ENCODE peak calls at places on chromosomes 12 and 14, in seven cellular contexts. G is GM12878, Z is right lobe of liver, V is tibial nerve, J is A549, L is adrenal gland, U is ovary. A is an unnamed sample.

GRCh38 chr14:35532783-35533356 is 1.1 kb upstream of the INSM2 start:
- DNase-seq in V (no peak), U (no peak), Z (no peak), L (no peak), J (no peak), G (no peak), A (no peak)

GRCh38 chr12:68613209-68613904 is 2.7 kb downstream of the RAP1B start:
- DNase-seq in J (no peak), V (no peak), L (no peak), Z (no peak), U (no peak), G (no peak), A (no peak)

GRCh38 chr12:106149096-106149784 is 10.5 kb upstream of the NUAK1 start:
- DNase-seq in U (no peak), V (no peak), L (no peak), Z (no peak), J (peak; percentile 58), G (no peak), A (peak; percentile 37)

GRCh38 chr12:6430124-6430989 is 14.4 kb upstream of the CD27 start:
- DNase-seq in G (no peak), V (peak; percentile 84), U (peak; percentile 86), J (peak; percentile 93), L (peak; percentile 95), Z (peak; percentile 35), A (peak; percentile 96)

GRCh38 chr14:68806526-68807147 is 13.8 kb upstream of the ZFP36L1 start:
- DNase-seq in L (no peak), Z (no peak), J (no peak), U (no peak), V (no peak), G (no peak), A (no peak)

GRCh38 chr14:88551936-88552565 is 2.8 kb downstream of the PTPN21 start:
- DNase-seq in G (no peak), J (no peak), U (peak; percentile 39), L (no peak), V (no peak), Z (peak; percentile 66), A (no peak)

GRCh38 chr14:52078093-52078492 is 9.2 kb upstream of the NID2 start:
- DNase-seq in V (no peak), U (no peak), J (no peak), G (no peak), Z (no peak), L (no peak), A (no peak)

GRCh38 chr12:28568083-28568482 is 377.8 kb downstream of the CCDC91 start:
- DNase-seq in Z (no peak), L (no peak), G (no peak), U (no peak), V (no peak), J (peak; percentile 6), A (no peak)

GRCh38 chr12:47787596-47788319 is 14.7 kb downstream of the SLC48A1 start:
- DNase-seq in G (no peak), L (no peak), U (no peak), Z (no peak), J (no peak), V (no peak), A (no peak)

GRCh38 chr12:96054262-96054645 is 18.9 kb upstream of the LTA4H start:
- DNase-seq in G (no peak), U (no peak), J (no peak), Z (no peak), V (no peak), L (no peak), A (peak; percentile 91)

GRCh38 chr12:19539836-19540235 is 100.5 kb downstream of the AEBP2 start:
- DNase-seq in J (no peak), G (no peak), V (no peak), Z (no peak), L (no peak), U (no peak), A (no peak)

GRCh38 chr14:37411079-37411735 is 183.8 kb downstream of the FOXA1 start:
- DNase-seq in J (no peak), G (no peak), L (no peak), U (no peak), Z (no peak), V (no peak), A (no peak)

GRCh38 chr14:63654346-63654745 is 12.7 kb upstream of the WDR89 start:
- DNase-seq in L (no peak), Z (no peak), G (no peak), J (no peak), U (no peak), V (no peak), A (no peak)

GRCh38 chr12:15931590-15932053 is 20.5 kb downstream of the DERA start:
- DNase-seq in Z (no peak), U (no peak), G (peak; percentile 64), J (no peak), L (no peak), V (no peak), A (peak; percentile 46)

GRCh38 chr12:106919910-106920544 is 35.7 kb upstream of the TMEM263 start:
- DNase-seq in G (no peak), Z (no peak), U (no peak), L (no peak), J (peak; percentile 55), V (no peak), A (peak; percentile 68)

GRCh38 chr12:105334001-105334400 is 3.5 kb downstream of the C12orf75 start:
- DNase-seq in U (no peak), Z (no peak), G (no peak), V (no peak), J (no peak), L (no peak), A (no peak)

DNA sequence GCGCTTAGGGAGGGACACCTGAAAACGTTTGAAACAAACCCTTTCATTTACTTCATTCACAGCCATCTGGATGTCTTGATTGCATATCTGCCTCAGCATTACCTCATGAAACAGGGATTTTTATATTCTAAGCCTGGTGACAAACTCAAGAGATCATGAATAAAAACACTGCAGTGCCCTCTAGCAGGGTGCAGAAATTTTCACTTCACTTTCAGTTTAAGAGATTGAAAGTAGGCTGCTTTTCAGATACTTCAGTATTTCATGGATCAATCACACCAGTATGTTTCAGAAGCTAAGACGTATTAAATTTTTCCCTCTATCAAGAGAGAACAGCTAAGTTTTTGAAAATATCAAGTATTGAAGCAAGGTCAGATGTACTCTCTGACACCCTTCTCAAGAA is 467.8 kb downstream of the MDGA2 start:
- DNase-seq in V (no peak), G (no peak), U (no peak), J (no peak), Z (no peak), L (no peak), A (no peak)
- TF ChIP-seq CTCF in V (no peak), G (no peak), U (no peak), J (no peak), Z (peak; percentile 25), L (no peak), A (no peak)

GRCh38 chr14:100849432-100849831 is 23.5 kb downstream of the MEG3 start:
- DNase-seq in J (no peak), Z (no peak), L (no peak), G (no peak), V (no peak), U (no peak), A (no peak)
- TF ChIP-seq POLR2A in J (no peak), Z (no peak), L (no peak), G (no peak), V (no peak), U (no peak), A (no peak)

GRCh38 chr14:104885031-104885972 is 20.2 kb downstream of the CEP170B start:
- DNase-seq in V (no peak), G (no peak), J (no peak), L (no peak), U (peak; percentile 19), Z (peak; percentile 52), A (peak; percentile 29)
- TF ChIP-seq CTCF in V (no peak), G (no peak), J (no peak), L (no peak), U (no peak), Z (no peak), A (no peak)

DNA sequence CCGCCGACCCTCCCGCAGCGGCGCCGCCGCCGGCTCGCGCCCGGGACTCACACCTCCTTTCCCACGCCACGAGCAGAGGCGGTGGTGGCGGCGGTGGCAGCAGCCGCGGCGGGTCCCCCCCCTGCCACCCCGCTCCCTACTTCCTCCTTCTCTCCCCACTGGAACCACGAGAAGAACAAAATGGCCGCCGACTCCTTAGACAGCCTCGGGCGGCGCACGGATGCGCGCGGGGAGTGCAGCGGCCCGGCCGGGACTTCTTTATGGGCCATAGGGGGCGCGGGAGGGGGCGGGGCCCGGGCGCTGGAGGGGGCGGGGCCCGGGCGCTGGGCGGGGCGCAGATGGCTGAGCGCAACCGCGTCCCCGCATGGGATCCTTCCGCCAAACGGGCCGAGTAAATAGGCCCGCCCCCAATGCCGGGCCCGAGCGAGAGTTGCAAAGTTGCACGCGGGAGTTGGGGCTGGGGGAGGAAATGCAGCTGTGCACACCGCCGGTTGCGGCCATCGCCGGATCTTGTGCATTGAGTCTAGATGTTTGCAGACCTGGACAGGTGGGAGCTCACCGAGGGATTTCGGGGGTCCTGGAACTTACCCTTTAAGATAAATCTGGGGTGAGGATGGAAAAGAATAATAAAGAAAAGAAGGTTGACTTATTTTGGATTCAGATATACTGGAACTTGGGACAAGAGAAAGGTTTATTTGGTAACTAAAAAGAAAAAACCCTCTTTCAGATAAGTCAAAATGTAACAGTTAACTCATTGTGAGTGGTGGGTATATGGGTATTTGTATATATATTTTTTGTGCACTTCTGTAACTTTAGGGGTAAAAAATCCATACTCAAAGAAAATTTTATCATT is at the start of gene PPP1CC:
- DNase-seq in Z (peak; percentile 95), V (peak; percentile 90), J (peak; percentile 87), U (peak; percentile 95), G (peak; percentile 48), L (peak; percentile 94), A (peak; percentile 99)
- TF ChIP-seq POLR2A in Z (peak; percentile 64), V (peak; percentile 67), J (peak; percentile 84), U (peak; percentile 79), G (peak; percentile 95), L (peak; percentile 63), A (peak; percentile 80)